ENCODE peak calls at places on chromosomes 11 and 22, in four cellular contexts. S, V, L and H are unnamed samples.

GRCh38 chr22:49997221-49997599 is 15.4 kb downstream of the IL17REL start:
- DNase-seq in V (no peak), L (peak), S (no peak), H (no peak)

GRCh38 chr11:22920939-22921565 is 60.8 kb upstream of the CCDC179 start:
- DNase-seq in S (peak), V (peak), L (peak), H (no peak)

GRCh38 chr11:46376258-46377050 is 5.0 kb upstream of the MDK start:
- DNase-seq in L (no peak), S (no peak), V (no peak), H (no peak)

GRCh38 chr11:28259177-28259843 is 151.1 kb downstream of the METTL15 start:
- DNase-seq in S (no peak), L (no peak), V (no peak), H (no peak)

GRCh38 chr11:14750911-14751310 is 107.3 kb downstream of the PDE3B start:
- DNase-seq in L (no peak), S (no peak), V (no peak), H (no peak)

GRCh38 chr11:10998674-10999073 is 140.8 kb upstream of the ZBED5 start:
- DNase-seq in S (no peak), V (no peak), L (no peak), H (no peak)

GRCh38 chr22:35330258-35330861 is 30.7 kb downstream of the TOM1 start:
- DNase-seq in V (peak), L (peak), S (peak), H (no peak)

GRCh38 chr22:27641049-27641790 is 160.3 kb downstream of the MN1 start:
- DNase-seq in L (no peak), V (no peak), S (no peak), H (no peak)

GRCh38 chr22:49936973-49937757 is 18.7 kb downstream of the CRELD2 start:
- DNase-seq in S (no peak), L (no peak), V (no peak), H (no peak)

GRCh38 chr11:76748931-76749330 is 34.2 kb upstream of the TSKU start:
- DNase-seq in S (no peak), V (no peak), L (no peak), H (no peak)

GRCh38 chr11:43920598-43921419 is 21.6 kb upstream of the C11orf96 start:
- DNase-seq in V (no peak), L (peak), S (peak), H (peak)